ENCODE peak calls at places on chromosomes 7 and 10, in nine cellular contexts. B, J, T, H, W, X, F, S and N are unnamed samples.

GRCh38 chr7:44222776-44223261 is 22.0 kb downstream of the YKT6 start:
- DNase-seq in T (no peak), S (no peak), W (no peak), J (no peak), B (peak; percentile 4), H (no peak), X (no peak), F (no peak), N (no peak)

GRCh38 chr7:157955383-157955999 is 618.7 kb downstream of the DNAJB6 start:
- DNase-seq in S (no peak), F (no peak), J (no peak), H (no peak), T (no peak), W (no peak), X (no peak), B (no peak), N (no peak)

GRCh38 chr7:92489634-92490033 is 11.9 kb upstream of the ERVW-1 start:
- DNase-seq in B (no peak), S (no peak), J (no peak), W (no peak), T (no peak), F (no peak), H (no peak), X (no peak), N (no peak)

GRCh38 chr7:73522081-73522818 is at the start of gene BAZ1B:
- DNase-seq in X (peak; percentile 96), W (peak; percentile 98), B (peak; percentile 98), S (peak; percentile 97), F (peak; percentile 99), T (peak; percentile 98), J (peak; percentile 93), H (peak; percentile 95), N (peak; percentile 93)

GRCh38 chr7:107506683-107507339 is 37.0 kb downstream of the GPR22 start:
- DNase-seq in X (peak; percentile 28), T (no peak), W (no peak), J (no peak), S (no peak), F (peak; percentile 46), H (no peak), B (peak; percentile 40), N (no peak)

GRCh38 chr10:5477948-5478693 is 21.2 kb downstream of the CALML5 start:
- DNase-seq in T (no peak), J (no peak), H (no peak), S (no peak), W (no peak), B (no peak), X (no peak), F (no peak), N (no peak)

GRCh38 chr7:148944935-148945934 is 61.1 kb upstream of the EZH2 start:
- DNase-seq in T (no peak), W (no peak), H (peak; percentile 21), S (no peak), B (no peak), F (no peak), J (no peak), X (no peak), N (no peak)

GRCh38 chr7:75772081-75773077 is at the start of gene CCL26:
- DNase-seq in H (peak; percentile 33), B (peak; percentile 75), X (no peak), S (no peak), W (no peak), J (no peak), F (no peak), T (no peak), N (no peak)

GRCh38 chr7:38013246-38013645 is 92.8 kb downstream of the EPDR1 start:
- DNase-seq in T (no peak), F (no peak), X (no peak), W (no peak), H (no peak), S (no peak), B (no peak), J (no peak), N (no peak)

GRCh38 chr7:5423272-5423843 is at the start of gene TNRC18:
- DNase-seq in J (no peak), F (peak; percentile 62), X (no peak), T (peak; percentile 55), S (no peak), W (peak; percentile 65), B (peak; percentile 55), H (no peak), N (no peak)

GRCh38 chr7:142792129-142792528 is 21.4 kb downstream of the PRSS2 start:
- DNase-seq in W (no peak), S (no peak), B (no peak), J (no peak), X (no peak), H (no peak), T (no peak), F (no peak), N (no peak)

GRCh38 chr10:127415901-127416630 is 133.0 kb upstream of the NPS start:
- DNase-seq in H (no peak), B (no peak), W (peak; percentile 95), S (no peak), X (no peak), T (no peak), F (no peak), J (no peak), N (no peak)

GRCh38 chr10:14468022-14468421 is 137.3 kb upstream of the FRMD4A start:
- DNase-seq in H (no peak), S (no peak), F (no peak), B (no peak), T (no peak), X (no peak), W (no peak), J (no peak), N (no peak)

GRCh38 chr7:19752045-19752444 is 21.4 kb downstream of the TMEM196 start:
- DNase-seq in T (no peak), F (no peak), J (no peak), X (no peak), S (no peak), B (no peak), W (peak; percentile 42), H (no peak), N (no peak)

GRCh38 chr7:150379590-150380379 is 655 bp downstream of the ZNF775 start:
- DNase-seq in F (no peak), B (no peak), J (no peak), W (peak; percentile 63), T (no peak), X (no peak), H (no peak), S (peak; percentile 24), N (no peak)

GRCh38 chr7:20749896-20750295 is 36.8 kb downstream of the SP8 start:
- DNase-seq in T (no peak), J (no peak), X (no peak), W (no peak), F (no peak), H (no peak), B (no peak), S (no peak), N (no peak)

GRCh38 chr7:76302299-76303056 is at the start of gene HSPB1:
- DNase-seq in B (peak; percentile 96), X (peak; percentile 79), H (peak; percentile 69), W (peak; percentile 78), F (peak; percentile 97), J (peak; percentile 47), T (peak; percentile 66), S (peak; percentile 44), N (peak; percentile 89)

GRCh38 chr10:103507235-103508191 is 14.0 kb downstream of the NEURL1 start:
- DNase-seq in W (no peak), J (no peak), S (no peak), T (no peak), H (no peak), X (no peak), F (peak; percentile 26), B (no peak), N (no peak)

GRCh38 chr10:93063217-93063976 is 2.8 kb downstream of the CYP26C1 start:
- DNase-seq in F (no peak), H (no peak), X (no peak), S (no peak), T (no peak), W (peak; percentile 12), J (no peak), B (no peak), N (no peak)

GRCh38 chr7:150939052-150939810 is 38.9 kb downstream of the KCNH2 start:
- DNase-seq in F (no peak), S (no peak), B (no peak), J (no peak), H (no peak), T (no peak), X (no peak), W (peak; percentile 54), N (no peak)

GRCh38 chr10:33484787-33485186 is 150.3 kb upstream of the NRP1 start:
- DNase-seq in H (no peak), S (no peak), F (no peak), J (no peak), B (no peak), T (no peak), X (no peak), W (peak; percentile 68), N (no peak)

GRCh38 chr10:52706347-52707070 is 66.1 kb downstream of the MBL2 start:
- DNase-seq in T (no peak), B (no peak), F (no peak), H (no peak), W (no peak), X (no peak), S (no peak), J (no peak), N (no peak)

GRCh38 chr7:2016021-2016631 is 216.6 kb downstream of the MAD1L1 start:
- DNase-seq in F (peak; percentile 38), J (no peak), B (no peak), X (no peak), H (no peak), W (no peak), S (no peak), T (no peak), N (no peak)

GRCh38 chr10:59993931-59994330 is 87.6 kb upstream of the CCDC6 start:
- DNase-seq in W (no peak), J (no peak), S (no peak), T (no peak), X (no peak), F (no peak), B (no peak), H (no peak), N (no peak)

GRCh38 chr10:86657396-86658011 is 3.2 kb downstream of the OPN4 start:
- DNase-seq in F (no peak), W (no peak), B (no peak), T (no peak), H (no peak), J (no peak), X (no peak), S (no peak), N (no peak)

GRCh38 chr10:78316451-78316931 is 282.8 kb downstream of the RPS24 start:
- DNase-seq in T (no peak), H (no peak), W (no peak), X (no peak), B (peak; percentile 53), J (no peak), F (peak; percentile 61), S (no peak), N (no peak)

GRCh38 chr7:127417346-127417745 is 24.8 kb upstream of the ZNF800 start:
- DNase-seq in T (no peak), W (no peak), B (no peak), F (no peak), H (no peak), S (no peak), J (no peak), X (no peak), N (no peak)

GRCh38 chr7:142930126-142930730 is 3.3 kb downstream of the TRPV5 start:
- DNase-seq in J (no peak), F (no peak), T (no peak), W (no peak), S (no peak), B (no peak), X (no peak), H (no peak), N (no peak)

GRCh38 chr10:78800535-78801320 is 268.0 kb upstream of the ZMIZ1 start:
- DNase-seq in F (no peak), H (no peak), B (no peak), T (no peak), W (peak; percentile 14), X (no peak), S (no peak), J (no peak), N (no peak)

GRCh38 chr7:27917119-27917518 is 177.2 kb downstream of the TAX1BP1 start:
- DNase-seq in W (no peak), J (no peak), S (no peak), T (no peak), X (no peak), H (no peak), F (no peak), B (no peak), N (no peak)

GRCh38 chr10:86718556-86718955 is 37.9 kb upstream of the BMPR1A start:
- DNase-seq in H (no peak), T (no peak), S (no peak), F (no peak), W (no peak), X (no peak), B (no peak), J (no peak), N (no peak)